ENCODE peak calls at places on chromosome 22, in four cellular contexts. Q is BE2C, A is cardiac fibroblast, U is IMR-90. L is an unnamed sample.

GRCh38 chr22:36453855-36454378 is 27.5 kb downstream of the TXN2 start:
- DNase-seq in A (no peak), Q (no peak), U (no peak), L (no peak)

GRCh38 chr22:18096823-18097222 is 13.8 kb upstream of the TUBA8 start:
- DNase-seq in Q (no peak), U (no peak), A (no peak), L (no peak)

GRCh38 chr22:32411388-32411787 is 659 bp downstream of the RTCB start:
- DNase-seq in Q (no peak), A (no peak), U (peak; percentile 40), L (no peak)

GRCh38 chr22:17198188-17199130 is 20.8 kb downstream of the ADA2 start:
- DNase-seq in A (peak; percentile 28), U (no peak), Q (no peak), L (no peak)

GRCh38 chr22:46635756-46636155 is 15.6 kb downstream of the GRAMD4 start:
- DNase-seq in U (no peak), A (no peak), Q (no peak), L (no peak)

GRCh38 chr22:48975252-48975780 is 852.4 kb downstream of the BRD1 start:
- DNase-seq in Q (no peak), U (no peak), A (no peak), L (no peak)

GRCh38 chr22:46500201-46500600 is 37.2 kb downstream of the CELSR1 start:
- DNase-seq in Q (no peak), U (no peak), A (no peak), L (no peak)

GRCh38 chr22:23539135-23539838 is 40.8 kb downstream of the IGLL1 start:
- DNase-seq in Q (peak; percentile 88), A (peak; percentile 87), U (peak; percentile 69), L (no peak)

GRCh38 chr22:48372395-48372794 is 1455.3 kb downstream of the BRD1 start:
- DNase-seq in U (no peak), A (no peak), Q (no peak), L (peak; percentile 39)

GRCh38 chr22:42994917-42995562 is 19.9 kb downstream of the PACSIN2 start:
- DNase-seq in A (peak; percentile 93), Q (no peak), U (peak; percentile 94), L (no peak)

GRCh38 chr22:19832476-19833108 is 22.1 kb downstream of the GNB1L start:
- DNase-seq in A (no peak), U (no peak), Q (no peak), L (no peak)

GRCh38 chr22:43110927-43111623 is 525 bp downstream of the BIK start:
- DNase-seq in U (no peak), A (no peak), Q (no peak), L (no peak)

GRCh38 chr22:23158516-23159286 is 13.4 kb downstream of the RAB36 start:
- DNase-seq in Q (no peak), A (no peak), U (no peak), L (no peak)

GRCh38 chr22:46681010-46681409 is 57.0 kb downstream of the CERK start:
- DNase-seq in Q (peak; percentile 53), A (no peak), U (no peak), L (no peak)

GRCh38 chr22:39314251-39314971 is 5.0 kb downstream of the RPL3 start:
- DNase-seq in Q (peak; percentile 58), U (no peak), A (no peak), L (no peak)
- TF ChIP-seq CTCF in Q (peak; percentile 43), U (no peak), A (no peak), L (peak; percentile 51)

DNA sequence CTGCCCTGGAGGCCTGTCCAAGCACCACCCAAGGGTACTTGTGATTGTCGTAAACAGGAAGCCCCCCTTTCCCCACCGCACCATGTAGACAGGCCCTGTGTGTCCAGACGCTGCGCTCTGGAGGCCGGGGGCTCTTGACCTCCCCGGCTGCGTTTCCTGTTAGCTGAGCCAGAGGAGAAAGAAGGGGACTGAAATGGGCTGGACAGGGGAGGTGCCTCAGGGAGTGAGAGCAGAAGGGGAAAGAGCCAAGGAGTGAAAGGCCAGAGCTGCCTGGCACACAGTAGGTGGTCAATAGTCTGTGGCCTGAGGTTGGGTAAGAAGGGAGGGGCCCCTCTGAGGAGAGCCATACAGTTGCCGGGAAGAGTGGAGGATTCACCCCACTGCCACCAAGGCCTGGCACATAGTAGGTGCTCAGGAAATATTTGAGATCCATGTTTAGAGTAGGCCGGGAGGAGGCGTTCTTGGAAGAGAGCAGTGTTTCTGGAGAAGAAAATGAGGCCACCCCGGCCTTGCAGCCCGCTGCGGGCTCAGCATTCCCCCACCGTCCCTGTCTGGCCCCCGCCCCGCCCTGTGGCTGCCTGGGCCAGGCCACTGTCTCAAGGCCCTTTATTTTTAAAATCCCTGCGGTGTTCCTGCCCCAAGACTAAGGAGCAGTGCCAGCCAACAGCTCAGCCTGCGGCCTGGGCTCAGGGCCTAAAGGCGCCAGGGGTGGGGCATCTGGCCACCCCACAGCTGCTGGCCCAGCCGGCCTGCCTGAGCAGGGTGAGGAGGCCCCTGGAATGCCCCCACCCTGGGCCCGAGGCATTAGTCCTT is 13.6 kb upstream of the CDC42EP1 start:
- DNase-seq in U (peak; percentile 68), A (peak; percentile 98), Q (no peak), L (no peak)
- TF ChIP-seq CTCF in U (no peak), A (peak; percentile 6), Q (no peak), L (peak; percentile 73)

GRCh38 chr22:29877620-29878019 is 5.4 kb upstream of the MTMR3 start:
- DNase-seq in Q (no peak), A (peak; percentile 49), U (peak; percentile 31), L (no peak)
- TF ChIP-seq CTCF in Q (no peak), A (no peak), U (no peak), L (no peak)

DNA sequence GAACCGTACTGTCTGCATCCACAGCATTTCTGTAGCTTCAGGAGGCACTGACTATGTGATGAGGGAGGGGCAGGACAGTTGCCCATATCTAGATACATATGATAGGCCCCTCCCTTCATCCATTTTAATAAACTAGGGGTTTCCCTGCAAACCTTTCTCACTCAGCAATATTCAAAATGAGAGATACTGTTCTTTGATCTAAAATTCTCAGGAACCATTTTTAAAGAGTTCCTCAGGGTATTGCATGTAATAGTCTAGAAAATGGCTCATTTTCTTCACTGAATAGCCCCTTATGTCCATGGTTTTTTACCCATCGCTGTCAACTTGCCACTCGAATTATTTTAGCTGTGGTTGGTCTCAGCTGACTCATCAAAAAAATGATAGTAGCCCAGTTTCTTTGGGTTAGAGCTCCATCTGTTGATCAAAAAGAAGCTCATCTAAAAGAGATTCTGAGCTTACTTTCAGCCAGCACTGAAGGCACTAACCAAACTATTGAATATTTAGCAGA is 37.0 kb upstream of the DNAJB7 start:
- DNase-seq in U (peak; percentile 67), A (peak; percentile 70), Q (no peak), L (no peak)
- TF ChIP-seq CTCF in U (peak; percentile 66), A (peak; percentile 48), Q (peak; percentile 71), L (peak; percentile 85)

GRCh38 chr22:38257650-38258246 is 15.1 kb downstream of the TMEM184B start:
- DNase-seq in A (peak; percentile 11), U (no peak), Q (no peak), L (no peak)
- TF ChIP-seq CTCF in A (no peak), U (no peak), Q (no peak), L (no peak)

DNA sequence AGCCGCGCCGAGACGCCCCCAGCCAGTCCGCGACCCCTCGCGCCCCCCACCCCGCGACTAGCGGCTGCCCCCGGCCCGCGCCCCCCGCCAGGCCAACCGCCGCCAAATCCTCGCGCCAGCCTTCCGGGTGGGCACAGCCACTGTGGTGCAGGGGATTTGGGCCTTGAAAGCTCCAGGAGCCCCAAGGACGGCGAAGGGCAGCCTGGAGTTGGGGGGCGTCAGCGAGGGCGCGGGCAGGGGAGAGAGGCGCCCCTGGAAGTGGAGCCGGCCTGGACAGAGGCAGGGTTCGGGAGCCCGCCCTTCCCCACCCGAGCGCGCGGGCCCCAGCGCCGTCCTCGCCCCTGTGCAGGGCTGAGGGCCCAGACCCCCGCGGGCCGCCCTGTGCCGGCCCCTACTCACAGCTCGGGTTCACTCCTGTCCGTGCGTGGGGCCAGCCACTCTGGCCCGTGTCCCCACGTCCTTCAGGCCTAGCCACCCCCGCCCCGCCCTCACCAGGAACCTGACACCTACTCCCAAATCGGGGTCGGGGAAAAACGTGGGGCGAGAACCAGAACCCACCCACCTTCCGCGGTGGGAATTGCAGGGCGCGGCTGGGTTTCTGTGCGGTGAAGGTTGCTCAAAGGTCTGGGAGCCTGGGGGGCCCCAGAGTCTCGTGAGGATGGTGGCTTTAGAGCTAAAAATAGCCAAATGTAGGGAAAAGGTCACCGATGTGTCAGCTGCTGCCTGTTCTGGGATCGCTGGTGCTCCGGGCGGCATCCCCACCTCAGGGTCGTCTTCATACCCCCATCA is at the start of gene CPT1B:
- DNase-seq in Q (no peak), A (peak; percentile 35), U (peak; percentile 26), L (no peak)
- TF ChIP-seq CTCF in Q (no peak), A (no peak), U (no peak), L (no peak)